ENCODE peak calls at places on chromosomes 7 and 10, in four cellular contexts. T is HepG2, N is H1, H is GM12878. U is an unnamed sample.

GRCh38 chr7:149166142-149166541 is 18.9 kb downstream of the ZNF398 start:
- DNase-seq in H (no peak), T (no peak), N (no peak), U (no peak)

GRCh38 chr10:20630092-20630643 is 266.9 kb downstream of the NEBL start:
- DNase-seq in T (no peak), H (no peak), N (no peak), U (no peak)

GRCh38 chr7:83629117-83629880 is 19.6 kb downstream of the SEMA3E start:
- DNase-seq in N (peak), T (no peak), H (no peak), U (no peak)

GRCh38 chr7:42959549-42959948 is 27.4 kb downstream of the MRPL32 start:
- DNase-seq in T (no peak), N (no peak), H (no peak), U (no peak)

GRCh38 chr10:49157229-49157628 is 23.4 kb upstream of the FAM170B start:
- DNase-seq in N (no peak), T (no peak), H (no peak), U (no peak)

GRCh38 chr10:131708225-131708624 is 192.6 kb upstream of the PPP2R2D start:
- DNase-seq in N (no peak), T (no peak), H (no peak), U (no peak)

GRCh38 chr7:36475371-36475770 is 85.7 kb downstream of the ANLN start:
- DNase-seq in N (no peak), T (no peak), H (no peak), U (no peak)

GRCh38 chr10:625751-626711 is 63.4 kb downstream of the DIP2C start:
- DNase-seq in T (no peak), H (no peak), N (no peak), U (no peak)

GRCh38 chr10:95325863-95326262 is 35.1 kb upstream of the PDLIM1 start:
- DNase-seq in N (no peak), H (no peak), T (no peak), U (no peak)

GRCh38 chr7:45421096-45421495 is 153.1 kb upstream of the ADCY1 start:
- DNase-seq in H (no peak), T (no peak), N (no peak), U (no peak)

GRCh38 chr10:18658301-18658991 is 785 bp upstream of the ARL5B start:
- DNase-seq in T (peak), H (peak), N (no peak), U (no peak)

GRCh38 chr7:20408467-20408826 is 77.7 kb downstream of the ITGB8 start:
- DNase-seq in H (no peak), N (no peak), T (no peak), U (no peak)

GRCh38 chr7:22935269-22935668 is 78.7 kb downstream of the HYCC1 start:
- DNase-seq in N (no peak), T (no peak), H (no peak), U (no peak)

GRCh38 chr10:116621934-116622655 is 1.3 kb downstream of the PNLIPRP2 start:
- DNase-seq in N (no peak), H (no peak), T (no peak), U (no peak)

GRCh38 chr10:69494626-69495558 is 43.6 kb downstream of the TSPAN15 start:
- DNase-seq in N (no peak), H (no peak), T (no peak), U (no peak)

GRCh38 chr7:102467581-102468415 is 3.0 kb downstream of the LRWD1 start:
- DNase-seq in H (no peak), T (no peak), N (no peak), U (no peak)

GRCh38 chr10:131580076-131580652 is 268.6 kb upstream of the TCERG1L start:
- DNase-seq in T (no peak), H (no peak), N (no peak), U (no peak)

GRCh38 chr10:62733654-62734293 is 70.7 kb upstream of the ADO start:
- DNase-seq in H (no peak), N (no peak), T (no peak), U (no peak)

GRCh38 chr10:85545874-85546273 is 820.7 kb downstream of the GRID1 start:
- DNase-seq in T (no peak), N (no peak), H (no peak), U (no peak)

GRCh38 chr10:15237351-15237750 is 68.9 kb upstream of the NMT2 start:
- DNase-seq in T (no peak), H (no peak), N (no peak), U (peak)

GRCh38 chr10:21424511-21424910 is 101.0 kb downstream of the SKIDA1 start:
- DNase-seq in H (no peak), N (no peak), T (no peak), U (no peak)

GRCh38 chr10:52488606-52489485 is 174.8 kb downstream of the DKK1 start:
- DNase-seq in H (no peak), N (no peak), T (peak), U (no peak)

GRCh38 chr10:128173383-128173782 is 47.2 kb upstream of the MKI67 start:
- DNase-seq in T (peak), H (no peak), N (no peak), U (no peak)

GRCh38 chr7:134514663-134515062 is 12.7 kb upstream of the AKR1B10 start:
- DNase-seq in N (no peak), T (peak), H (peak), U (peak)

GRCh38 chr7:47516386-47516785 is 65.5 kb downstream of the TNS3 start:
- DNase-seq in H (no peak), N (no peak), T (no peak), U (no peak)

GRCh38 chr7:30717181-30717580 is 34.8 kb upstream of the INMT start:
- DNase-seq in H (no peak), T (no peak), N (no peak), U (no peak)

DNA sequence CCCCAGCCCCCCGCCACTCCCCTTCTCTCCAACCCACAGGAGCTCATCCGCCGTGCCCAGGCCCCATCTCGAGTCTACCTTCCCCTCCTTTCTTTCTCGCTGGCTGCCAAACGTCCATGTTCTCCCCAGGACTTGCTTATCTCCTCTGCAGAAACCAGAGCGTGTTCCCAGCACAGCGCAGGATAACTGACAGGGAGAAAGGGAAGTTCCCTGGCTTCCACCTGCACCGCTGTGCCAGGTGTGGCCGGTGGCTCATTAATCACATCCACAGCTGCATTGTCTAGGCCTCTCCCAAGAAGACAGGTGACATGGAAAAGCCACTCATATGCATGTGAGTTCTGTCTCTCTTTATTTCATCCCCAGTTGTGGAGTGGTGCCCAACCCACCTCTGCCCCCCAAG is 113.2 kb downstream of the ITIH5 start:
- DNase-seq in T (no peak), H (no peak), N (no peak), U (no peak)
- TF ChIP-seq HDAC2 in T (no peak), H (no peak), N (no peak), U (no peak)

GRCh38 chr10:46285966-46286620 is 704 bp upstream of the ANTXRL start:
- DNase-seq in T (no peak), N (no peak), H (no peak), U (no peak)

GRCh38 chr10:46286991-46287693 is at the start of gene ANTXRL:
- DNase-seq in T (no peak), N (no peak), H (no peak), U (no peak)

GRCh38 chr10:46283945-46284285 is 2.9 kb upstream of the ANTXRL start:
- DNase-seq in H (no peak), T (no peak), N (no peak), U (no peak)

GRCh38 chr10:46284286-46285229 is 2.2 kb upstream of the ANTXRL start:
- DNase-seq in T (peak), H (no peak), N (peak), U (peak)

GRCh38 chr10:46285300-46285699 is 1.5 kb upstream of the ANTXRL start:
- DNase-seq in N (no peak), H (no peak), T (no peak), U (no peak)
- TF ChIP-seq ATF3 in N (no peak), H (no peak), T (no peak), U (no peak)

GRCh38 chr10:93222876-93223275 is 149.2 kb downstream of the CYP26A1 start:
- DNase-seq in T (no peak), H (no peak), N (no peak), U (no peak)

GRCh38 chr10:93222211-93222754 is 148.6 kb downstream of the CYP26A1 start:
- DNase-seq in T (no peak), N (no peak), H (no peak), U (no peak)

GRCh38 chr10:93220315-93221170 is 146.8 kb downstream of the CYP26A1 start:
- DNase-seq in T (no peak), H (no peak), N (peak), U (peak)

GRCh38 chr10:93221521-93221920 is 147.8 kb downstream of the CYP26A1 start:
- DNase-seq in H (no peak), T (no peak), N (no peak), U (no peak)

GRCh38 chr10:93221171-93221496 is 147.4 kb downstream of the CYP26A1 start:
- DNase-seq in T (no peak), N (no peak), H (no peak), U (no peak)
- TF ChIP-seq HDAC2 in T (no peak), N (no peak), H (no peak), U (no peak)

DNA sequence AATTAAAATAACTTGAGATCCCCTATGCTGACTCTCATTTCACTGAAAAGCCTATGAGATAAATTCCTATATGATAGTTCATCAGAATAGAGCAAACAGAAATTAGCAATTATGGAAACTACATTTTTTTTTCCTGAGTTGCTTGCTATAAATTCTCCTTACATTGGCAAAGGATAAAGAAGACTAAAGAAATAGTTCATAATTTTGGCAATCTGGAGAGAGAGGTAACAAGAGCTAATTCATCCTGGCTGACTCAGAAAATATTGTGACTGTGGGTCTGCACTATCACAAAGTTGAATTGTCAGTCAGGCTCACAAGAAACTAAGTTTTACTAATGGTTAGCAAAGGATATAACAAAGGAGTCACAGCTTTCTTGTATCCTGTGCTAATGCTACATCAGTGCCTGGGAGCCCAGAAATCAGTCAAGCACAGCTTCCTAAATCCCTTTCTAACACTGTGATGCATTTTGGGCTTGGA is 483.0 kb downstream of the MAGI2 start:
- DNase-seq in N (no peak), H (no peak), T (no peak), U (no peak)
- TF ChIP-seq ATF3 in N (no peak), H (no peak), T (no peak), U (no peak)

GRCh38 chr7:66296-66695 is 126.1 kb upstream of the FAM20C start:
- DNase-seq in N (no peak), T (no peak), H (no peak), U (no peak)
- TF ChIP-seq HDAC2 in N (no peak), T (no peak), H (no peak), U (no peak)

DNA sequence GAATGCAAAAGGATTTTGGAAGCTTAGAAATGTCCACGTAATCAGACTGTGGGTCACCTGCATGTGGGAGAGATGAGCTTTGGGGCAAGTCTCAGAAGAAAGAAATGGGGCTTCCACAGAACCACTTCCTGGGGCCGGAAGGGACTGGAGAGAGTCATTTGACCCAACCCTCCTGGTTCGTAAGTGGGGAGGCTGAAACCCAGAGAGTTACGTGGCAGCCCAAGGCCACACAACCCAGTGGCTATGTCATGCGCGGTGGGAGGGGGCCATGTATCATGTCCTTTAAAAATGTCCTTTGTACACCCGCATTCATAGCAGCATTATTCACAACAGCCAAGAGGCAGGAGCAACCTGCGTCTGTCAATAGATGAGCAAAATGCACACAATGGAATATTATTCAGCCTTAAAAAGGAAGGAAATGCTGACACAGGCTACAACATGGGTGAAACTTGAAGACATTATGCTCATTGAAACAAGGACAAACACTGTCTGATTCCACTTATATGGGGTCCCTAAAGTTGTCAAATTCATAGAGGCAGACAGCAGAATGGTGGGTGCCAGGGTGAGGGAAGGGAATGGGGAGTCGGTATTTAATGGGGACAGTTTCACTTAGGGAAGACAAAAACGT is 15.1 kb downstream of the CAMK2B start:
- DNase-seq in N (no peak), H (no peak), T (no peak), U (no peak)
- TF ChIP-seq ATF3 in N (no peak), H (no peak), T (no peak), U (no peak)

DNA sequence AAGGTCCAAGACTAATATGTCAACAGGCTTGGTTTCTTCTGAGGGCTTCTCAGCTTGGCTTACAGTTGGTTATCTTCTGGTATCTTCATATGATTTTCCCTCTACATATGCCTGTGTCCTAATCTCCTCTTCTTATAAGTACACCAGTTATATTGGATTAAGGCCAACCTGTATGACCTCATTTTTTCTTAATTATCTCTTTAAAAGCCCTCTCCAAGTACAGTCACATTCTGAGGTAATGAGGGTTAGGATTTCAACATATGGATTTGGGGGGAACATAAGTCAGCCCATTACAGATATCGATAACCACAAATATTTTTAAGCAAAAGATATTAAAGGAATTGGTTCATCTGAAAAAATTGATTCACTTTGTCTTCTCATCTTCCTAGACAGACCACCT is 49.2 kb downstream of the IQUB start:
- DNase-seq in H (no peak), T (no peak), N (no peak), U (no peak)
- TF ChIP-seq HDAC2 in H (no peak), T (no peak), N (no peak), U (no peak)

GRCh38 chr7:142916508-142916907 is 17.0 kb downstream of the TRPV5 start:
- DNase-seq in T (no peak), N (no peak), H (no peak), U (no peak)
- TF ChIP-seq ATF3 in T (no peak), N (no peak), H (no peak), U (no peak)

U was measured in K562.